ENCODE peak calls at places on chromosomes 2 and 18, in five cellular contexts. M is Peyer's patch; U is heart left ventricle; W is CD8-positive, alpha-beta T cell; V is tibial artery. I is an unnamed sample.

GRCh38 chr2:19132967-19133366 is 225.5 kb downstream of the OSR1 start:
- DNase-seq in U (no peak), V (no peak), W (no peak), M (no peak), I (no peak)

GRCh38 chr2:96174251-96175144 is 29.3 kb upstream of the DUSP2 start:
- DNase-seq in U (peak), M (peak), W (peak), V (peak), I (peak)

GRCh38 chr2:127901339-127902072 is 15.8 kb upstream of the AMMECR1L start:
- DNase-seq in V (peak), W (no peak), U (peak), M (no peak), I (no peak)

GRCh38 chr18:40874233-40874632 is 1080.8 kb upstream of the PIK3C3 start:
- DNase-seq in M (no peak), W (no peak), V (no peak), U (no peak), I (no peak)

GRCh38 chr18:76345901-76346300 is 149.1 kb downstream of the ZNF516 start:
- DNase-seq in U (no peak), M (no peak), W (no peak), V (no peak), I (no peak)

GRCh38 chr2:237128026-237128703 is 42.5 kb downstream of the COPS8 start:
- DNase-seq in W (no peak), M (peak), V (peak), U (peak), I (no peak)

GRCh38 chr2:79723830-79724229 is 211.0 kb downstream of the CTNNA2 start:
- DNase-seq in M (no peak), W (no peak), V (no peak), U (no peak), I (no peak)

GRCh38 chr2:141899740-141900139 is 231.1 kb downstream of the LRP1B start:
- DNase-seq in M (no peak), U (no peak), W (no peak), V (no peak), I (no peak)

GRCh38 chr18:50649821-50650220 is 89.9 kb downstream of the MAPK4 start:
- DNase-seq in U (peak), V (peak), W (no peak), M (no peak), I (no peak)

GRCh38 chr2:11213090-11213638 is 57.9 kb downstream of the SLC66A3 start:
- DNase-seq in M (no peak), U (no peak), V (no peak), W (no peak), I (no peak)

GRCh38 chr2:1704606-1705556 is 39.4 kb downstream of the PXDN start:
- DNase-seq in V (no peak), W (no peak), U (no peak), M (no peak), I (no peak)
- H3K4me3 ChIP-seq in V (no peak), W (no peak), U (no peak), M (no peak), I (no peak)

GRCh38 chr2:27033253-27033852 is 588 bp downstream of the TMEM214 start:
- DNase-seq in W (no peak), V (no peak), M (no peak), U (no peak), I (no peak)
- TF ChIP-seq CTCF in W (no peak), V (no peak), M (no peak), U (no peak), I (no peak)

DNA sequence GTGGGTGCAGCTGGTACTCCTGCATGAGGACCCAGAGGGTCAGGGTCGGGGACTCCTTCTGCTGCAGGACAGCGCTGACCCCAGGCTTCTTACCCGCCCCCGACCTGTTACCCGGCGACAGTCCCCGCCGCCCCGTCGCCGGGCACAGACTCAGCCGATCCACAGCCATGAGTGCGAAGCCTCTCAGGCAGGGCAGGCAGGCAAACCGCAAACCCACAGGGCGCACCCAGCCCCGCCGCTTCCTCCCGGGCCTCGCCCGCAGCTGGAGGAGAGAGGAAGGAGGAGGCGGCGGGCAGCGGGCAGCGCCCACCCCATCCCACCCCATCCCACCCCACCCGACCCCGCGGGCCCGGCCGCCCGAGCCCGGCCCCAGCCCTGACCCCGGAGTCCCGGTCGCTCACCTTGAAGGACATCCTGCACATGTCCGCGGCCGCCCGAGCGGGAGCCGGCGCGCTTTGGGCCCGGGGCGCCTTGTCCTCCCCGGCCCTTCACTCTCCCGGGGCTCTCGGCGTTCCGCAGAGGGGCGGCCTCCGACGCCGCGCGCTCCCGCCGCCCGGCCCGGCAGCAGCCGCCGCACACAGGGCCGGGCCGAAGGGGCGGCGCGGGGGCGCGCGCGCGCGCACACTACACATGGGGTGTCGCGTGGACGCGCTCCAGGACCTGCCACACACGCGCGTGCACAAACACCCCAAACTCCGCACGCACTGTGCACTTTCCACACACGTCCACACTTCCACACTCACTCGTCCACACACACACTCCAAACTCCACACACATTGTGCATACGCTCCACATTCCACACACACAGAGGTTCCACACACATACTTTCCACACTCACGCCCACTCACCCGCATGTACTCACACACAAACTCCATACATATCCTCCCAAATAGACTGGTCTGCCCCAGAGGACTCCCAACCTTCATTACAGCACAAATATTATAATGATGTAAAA is at the start of gene ANKRD29:
- DNase-seq in W (peak), M (peak), V (no peak), U (peak), I (peak)
- H3K4me3 ChIP-seq in W (peak), M (peak), V (peak), U (peak), I (peak)

GRCh38 chr2:37573818-37574388 is 97.5 kb downstream of the CDC42EP3 start:
- DNase-seq in M (no peak), V (no peak), W (no peak), U (no peak), I (no peak)

GRCh38 chr2:37576831-37577230 is 94.6 kb downstream of the CDC42EP3 start:
- DNase-seq in M (no peak), V (no peak), W (no peak), U (no peak), I (no peak)

GRCh38 chr2:37579314-37579713 is 92.1 kb downstream of the CDC42EP3 start:
- DNase-seq in V (no peak), W (no peak), M (no peak), U (no peak), I (no peak)

GRCh38 chr2:37573406-37573805 is 98.0 kb downstream of the CDC42EP3 start:
- DNase-seq in U (no peak), V (no peak), M (no peak), W (no peak), I (no peak)

GRCh38 chr2:37575780-37576179 is 95.7 kb downstream of the CDC42EP3 start:
- DNase-seq in V (no peak), U (no peak), M (no peak), W (no peak), I (no peak)
- TF ChIP-seq CTCF in V (no peak), U (peak), M (no peak), W (no peak), I (no peak)

GRCh38 chr18:65601775-65602174 is 149.0 kb upstream of the CDH7 start:
- DNase-seq in U (no peak), M (no peak), V (no peak), W (no peak), I (no peak)
- H3K4me3 ChIP-seq in U (no peak), M (no peak), V (no peak), W (no peak), I (no peak)

GRCh38 chr18:12782521-12782920 is 79.7 kb downstream of the PSMG2 start:
- DNase-seq in M (no peak), V (no peak), W (no peak), U (no peak), I (no peak)

GRCh38 chr18:12791631-12792030 is 88.8 kb downstream of the PSMG2 start:
- DNase-seq in W (no peak), M (no peak), U (no peak), V (no peak), I (no peak)

GRCh38 chr18:12783524-12783923 is 80.7 kb downstream of the PSMG2 start:
- DNase-seq in V (no peak), M (peak), W (no peak), U (no peak), I (peak)

DNA sequence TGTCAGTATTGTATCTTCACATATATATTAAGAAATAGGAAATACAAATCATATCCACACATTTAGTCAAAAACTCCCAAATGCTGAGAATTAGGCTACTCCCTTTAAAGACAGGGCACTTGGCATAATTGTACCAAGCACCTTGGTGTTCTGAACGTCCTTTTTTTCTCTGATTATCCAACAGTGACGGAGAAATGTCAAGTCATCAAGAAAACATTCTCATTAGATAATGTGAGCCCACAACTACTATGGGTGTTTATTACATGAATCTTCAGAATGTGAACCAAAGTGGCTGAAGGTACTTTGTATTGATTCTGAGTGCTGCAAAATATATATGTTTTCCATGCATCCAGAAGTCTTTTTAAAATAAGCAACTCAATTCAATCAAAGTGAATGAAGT is 83.8 kb downstream of the PSMG2 start:
- DNase-seq in U (no peak), V (no peak), M (no peak), W (no peak), I (no peak)
- TF ChIP-seq CTCF in U (no peak), V (no peak), M (no peak), W (no peak), I (no peak)

I was measured in WERI-Rb-1.